ENCODE peak calls at places on chromosome 12, in six cellular contexts. P, Y, T, A, E and F are unnamed samples.

GRCh38 chr12:47730341-47730744 is 5.1 kb upstream of the ENDOU start:
- DNase-seq in P (no peak), Y (no peak), T (no peak), A (no peak), E (no peak), F (no peak)

GRCh38 chr12:116291218-116291617 is 13.7 kb upstream of the MED13L start:
- DNase-seq in P (no peak), Y (no peak), T (no peak), A (no peak), E (no peak), F (no peak)

GRCh38 chr12:48197549-48197966 is 5.5 kb downstream of the OR10AD1 start:
- DNase-seq in P (no peak), Y (no peak), T (no peak), A (no peak), E (no peak), F (no peak)

GRCh38 chr12:28390716-28391452 is 200.6 kb downstream of the CCDC91 start:
- DNase-seq in P (no peak), Y (no peak), T (no peak), A (no peak), E (no peak), F (no peak)

GRCh38 chr12:56157201-56158028 is 744 bp upstream of the MYL6 start:
- DNase-seq in P (peak), Y (peak), T (peak), A (peak), E (peak), F (peak)

GRCh38 chr12:62078020-62078419 is 182.2 kb upstream of the USP15 start:
- DNase-seq in P (no peak), Y (no peak), T (no peak), A (no peak), E (no peak), F (no peak)

GRCh38 chr12:66403746-66404145 is 101.5 kb downstream of the HELB start:
- DNase-seq in P (no peak), Y (no peak), T (no peak), A (no peak), E (no peak), F (no peak)

GRCh38 chr12:49665384-49665783 is 41.8 kb downstream of the FMNL3 start:
- DNase-seq in P (no peak), Y (no peak), T (peak), A (no peak), E (no peak), F (no peak)

GRCh38 chr12:50453872-50454271 is 50.9 kb upstream of the DIP2B start:
- DNase-seq in P (no peak), Y (no peak), T (peak), A (no peak), E (no peak), F (no peak)

GRCh38 chr12:50317198-50317597 is 33.9 kb upstream of the LIMA1 start:
- DNase-seq in P (no peak), Y (no peak), T (no peak), A (no peak), E (no peak), F (no peak)

GRCh38 chr12:67436230-67436629 is 167.1 kb downstream of the CAND1 start:
- DNase-seq in P (no peak), Y (no peak), T (no peak), A (no peak), E (no peak), F (no peak)

GRCh38 chr12:15522574-15523187 is 200.4 kb downstream of the PTPRO start:
- DNase-seq in P (no peak), Y (no peak), T (peak), A (no peak), E (no peak), F (no peak)

GRCh38 chr12:13075114-13075471 is 28.4 kb downstream of the GSG1 start:
- DNase-seq in P (no peak), Y (no peak), T (no peak), A (no peak), E (no peak), F (no peak)

GRCh38 chr12:110079477-110080400 is 31.4 kb upstream of the C12orf76 start:
- DNase-seq in P (peak), Y (no peak), T (no peak), A (peak), E (no peak), F (no peak)

GRCh38 chr12:20946732-20947131 is 136.2 kb downstream of the SLCO1B3 start:
- DNase-seq in P (no peak), Y (peak), T (peak), A (no peak), E (peak), F (no peak)

GRCh38 chr12:25839470-25839869 is 119.0 kb upstream of the RASSF8 start:
- DNase-seq in P (no peak), Y (no peak), T (no peak), A (no peak), E (no peak), F (no peak)

GRCh38 chr12:31896514-31897039 is 62.6 kb upstream of the RESF1 start:
- DNase-seq in P (no peak), Y (no peak), T (no peak), A (peak), E (no peak), F (no peak)

GRCh38 chr12:113459981-113460380 is 11.7 kb downstream of the LHX5 start:
- DNase-seq in P (no peak), Y (no peak), T (no peak), A (no peak), E (no peak), F (no peak)

GRCh38 chr12:113462117-113462774 is 9.4 kb downstream of the LHX5 start:
- DNase-seq in P (peak), Y (peak), T (peak), A (peak), E (peak), F (peak)

GRCh38 chr12:113462880-113463745 is 8.6 kb downstream of the LHX5 start:
- DNase-seq in P (peak), Y (peak), T (no peak), A (no peak), E (peak), F (no peak)

GRCh38 chr12:113463746-113464743 is 7.6 kb downstream of the LHX5 start:
- DNase-seq in P (peak), Y (no peak), T (no peak), A (no peak), E (no peak), F (no peak)

DNA sequence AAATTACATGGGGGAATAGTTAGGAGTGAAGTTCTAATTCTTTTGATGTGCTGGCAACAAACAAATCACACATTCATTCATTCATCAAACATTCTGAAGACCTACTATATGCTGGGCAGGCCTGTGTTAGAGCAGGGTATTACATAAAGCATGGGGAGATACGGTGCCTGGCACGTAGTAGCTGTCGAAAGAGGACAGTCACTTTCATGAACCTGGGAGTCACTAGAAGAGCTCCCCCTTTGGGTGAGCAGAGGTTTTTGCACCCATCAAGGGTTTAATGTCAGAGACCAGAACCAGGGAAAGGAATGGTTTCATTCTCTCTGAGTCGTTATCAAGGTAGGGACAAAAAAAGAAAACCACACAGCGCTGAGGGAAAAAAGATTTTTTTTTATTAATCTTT is 10.0 kb downstream of the LHX5 start:
- DNase-seq in P (no peak), Y (no peak), T (no peak), A (no peak), E (no peak), F (no peak)
- TF ChIP-seq CTCF in P (no peak), Y (no peak), T (peak), A (no peak), E (peak), F (no peak)

GRCh38 chr12:117714203-117714602 is 254.6 kb downstream of the KSR2 start:
- DNase-seq in P (no peak), Y (no peak), T (no peak), A (no peak), E (no peak), F (no peak)
- TF ChIP-seq CTCF in P (no peak), Y (no peak), T (no peak), A (no peak), E (no peak), F (no peak)

GRCh38 chr12:54160807-54161480 is 27.8 kb downstream of the SMUG1 start:
- DNase-seq in P (no peak), Y (no peak), T (no peak), A (no peak), E (no peak), F (no peak)

GRCh38 chr12:54159549-54159948 is 29.2 kb downstream of the SMUG1 start:
- DNase-seq in P (no peak), Y (no peak), T (no peak), A (no peak), E (no peak), F (no peak)

GRCh38 chr12:54158581-54158980 is 30.2 kb downstream of the SMUG1 start:
- DNase-seq in P (no peak), Y (no peak), T (no peak), A (no peak), E (no peak), F (no peak)

GRCh38 chr12:54160050-54160449 is 28.7 kb downstream of the SMUG1 start:
- DNase-seq in P (no peak), Y (no peak), T (no peak), A (no peak), E (no peak), F (no peak)

DNA sequence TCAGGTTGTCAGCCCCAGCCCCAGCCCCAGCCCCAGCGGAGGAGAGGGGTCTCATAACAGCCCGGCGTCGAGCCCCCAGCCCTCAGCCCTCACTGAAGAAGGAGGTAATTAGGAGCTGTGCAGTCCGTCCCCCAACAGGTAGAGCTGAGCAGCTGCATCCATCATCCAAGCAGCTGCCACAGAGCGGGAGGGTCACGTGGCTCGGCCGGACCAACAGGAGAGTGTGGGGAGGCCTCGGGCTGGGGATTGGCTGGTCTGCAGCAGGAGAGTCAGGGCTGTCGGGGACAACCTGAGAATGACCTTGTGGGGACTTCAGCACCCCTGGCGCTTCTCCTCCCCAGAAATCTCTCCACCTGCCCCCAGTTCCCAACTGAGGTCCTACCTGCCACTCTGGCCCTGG is 29.6 kb downstream of the SMUG1 start:
- DNase-seq in P (no peak), Y (peak), T (no peak), A (no peak), E (peak), F (no peak)
- TF ChIP-seq CTCF in P (no peak), Y (peak), T (no peak), A (no peak), E (no peak), F (no peak)

GRCh38 chr12:11347810-11348209 is 37.6 kb upstream of the PRB4 start:
- DNase-seq in P (no peak), Y (no peak), T (no peak), A (no peak), E (no peak), F (no peak)
- TF ChIP-seq CTCF in P (peak), Y (peak), T (no peak), A (no peak), E (peak), F (no peak)

DNA sequence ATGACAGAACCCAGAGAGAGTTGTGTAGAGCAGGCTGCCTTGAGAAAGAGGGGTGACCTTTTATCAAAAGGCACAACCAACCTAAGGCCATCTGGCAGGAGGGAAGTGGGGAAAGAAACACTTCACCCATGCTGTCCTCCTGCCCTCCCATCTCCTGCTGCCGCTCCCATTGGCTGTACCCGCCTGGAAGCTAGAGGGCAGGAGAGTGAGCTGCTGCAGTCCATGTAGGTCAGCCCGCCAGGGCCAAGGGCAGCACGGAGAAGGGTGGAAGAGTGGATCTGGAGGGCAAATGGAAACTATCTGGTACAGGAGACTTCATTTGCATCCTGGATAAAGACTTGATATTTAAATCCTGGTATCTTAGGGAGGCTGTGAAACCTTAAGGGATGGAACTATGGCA is 11.5 kb upstream of the CABP1 start:
- DNase-seq in P (no peak), Y (peak), T (no peak), A (no peak), E (peak), F (no peak)
- TF ChIP-seq CTCF in P (no peak), Y (no peak), T (no peak), A (no peak), E (no peak), F (no peak)